ENCODE peak calls at places on chromosomes 11 and 22, in five cellular contexts. A is aorta, L is NCI-H2081, R is GM04504, F is HEK293T. D is an unnamed sample.

GRCh38 chr22:42217752-42218280 is 52.6 kb downstream of the TCF20 start:
- DNase-seq in F (no peak), A (no peak), L (no peak), R (no peak), D (no peak)

GRCh38 chr22:40196628-40197027 is 18.9 kb downstream of the TNRC6B start:
- DNase-seq in R (peak; percentile 74), A (no peak), F (no peak), L (no peak), D (no peak)

GRCh38 chr11:64661146-64661545 is 61.9 kb downstream of the NRXN2 start:
- DNase-seq in L (no peak), F (no peak), R (peak; percentile 70), A (peak; percentile 90), D (no peak)

GRCh38 chr11:60870733-60871377 is 3.5 kb downstream of the ZP1 start:
- DNase-seq in R (no peak), F (no peak), L (no peak), A (no peak), D (no peak)

GRCh38 chr11:111793863-111794262 is 27.7 kb upstream of the PPP2R1B start:
- DNase-seq in F (peak; percentile 15), R (peak; percentile 67), A (no peak), L (no peak), D (no peak)

GRCh38 chr11:26227311-26227710 is 104.6 kb upstream of the ANO3 start:
- DNase-seq in R (peak; percentile 72), L (no peak), A (no peak), F (no peak), D (no peak)

GRCh38 chr11:114293201-114293711 is 2.9 kb upstream of the NNMT start:
- DNase-seq in L (no peak), R (no peak), F (no peak), A (no peak), D (no peak)

GRCh38 chr11:19557720-19558140 is 154.9 kb upstream of the NAV2 start:
- DNase-seq in F (peak; percentile 74), R (peak; percentile 44), A (peak; percentile 96), L (peak; percentile 73), D (peak; percentile 41)

GRCh38 chr11:105670811-105671210 is 60.9 kb downstream of the GRIA4 start:
- DNase-seq in L (no peak), R (no peak), F (no peak), A (no peak), D (no peak)

GRCh38 chr22:42320463-42321416 is 50.3 kb upstream of the TCF20 start:
- DNase-seq in L (peak; percentile 82), A (no peak), F (no peak), R (no peak), D (no peak)

GRCh38 chr11:37087650-37088572 is 489.9 kb upstream of the RAG2 start:
- DNase-seq in L (no peak), F (no peak), R (no peak), A (no peak), D (no peak)

GRCh38 chr22:19304547-19304946 is 13.0 kb upstream of the CLTCL1 start:
- DNase-seq in L (no peak), R (no peak), F (no peak), A (no peak), D (no peak)

GRCh38 chr11:115677190-115677589 is 173.0 kb upstream of the CADM1 start:
- DNase-seq in A (no peak), R (no peak), L (no peak), F (no peak), D (no peak)

GRCh38 chr11:125114518-125114917 is 3.1 kb upstream of the TMEM218 start:
- DNase-seq in A (no peak), F (no peak), L (no peak), R (no peak), D (no peak)

GRCh38 chr11:26976389-26976788 is 17.5 kb upstream of the FIBIN start:
- DNase-seq in F (no peak), R (no peak), A (no peak), L (no peak), D (no peak)

GRCh38 chr11:132196928-132197327 is 826.5 kb downstream of the NTM start:
- DNase-seq in L (no peak), A (no peak), F (no peak), R (no peak), D (no peak)

GRCh38 chr22:43310311-43310710 is 32.9 kb downstream of the SCUBE1 start:
- DNase-seq in A (peak; percentile 37), R (no peak), F (no peak), L (no peak), D (no peak)

GRCh38 chr22:23072911-23073491 is 2.7 kb downstream of the GNAZ start:
- DNase-seq in F (no peak), R (no peak), A (no peak), L (no peak), D (no peak)

GRCh38 chr11:21037836-21038235 is 368.4 kb downstream of the NELL1 start:
- DNase-seq in R (no peak), F (no peak), L (no peak), A (no peak), D (no peak)

GRCh38 chr11:122758974-122759373 is 79.3 kb upstream of the CRTAM start:
- DNase-seq in L (peak; percentile 14), F (no peak), A (no peak), R (no peak), D (no peak)

GRCh38 chr11:15563054-15563453 is 448.3 kb downstream of the INSC start:
- DNase-seq in F (no peak), L (no peak), A (no peak), R (no peak), D (no peak)

GRCh38 chr22:42964994-42965699 is 49.8 kb downstream of the PACSIN2 start:
- DNase-seq in L (no peak), F (no peak), A (no peak), R (no peak), D (no peak)

GRCh38 chr11:15889972-15890371 is 466.4 kb downstream of the SOX6 start:
- DNase-seq in F (no peak), A (no peak), L (no peak), R (no peak), D (no peak)

GRCh38 chr11:119749006-119749565 is 20.1 kb upstream of the NECTIN1 start:
- DNase-seq in F (no peak), R (no peak), L (no peak), A (no peak), D (no peak)

GRCh38 chr11:70467196-70468085 is 69.1 kb downstream of the CTTN start:
- DNase-seq in A (peak; percentile 86), L (peak; percentile 50), R (no peak), F (peak; percentile 62), D (peak; percentile 22)